ENCODE peak calls at places on chromosome 20, in six cellular contexts. One of them, this sample, is unnamed.

GRCh38 chr20:5364997-5365597 is 48.3 kb upstream of the PROKR2 start:
- DNase-seq in endothelial cell of umbilical vein: no peak
- DNase-seq in GM12878: no peak
- DNase-seq in HepG2: no peak
- DNase-seq in A549: no peak
- DNase-seq in K562: no peak
- DNase-seq in this sample: peak; percentile 25

GRCh38 chr20:40160151-40160550 is 528.9 kb downstream of the MAFB start:
- DNase-seq in GM12878: peak; percentile 7
- DNase-seq in A549: peak; percentile 10
- DNase-seq in K562: peak; percentile 49
- DNase-seq in endothelial cell of umbilical vein: peak; percentile 75
- DNase-seq in HepG2: peak; percentile 60
- DNase-seq in this sample: peak; percentile 80

GRCh38 chr20:62816031-62816878 is 595 bp upstream of the COL9A3 start:
- DNase-seq in A549: no peak
- DNase-seq in endothelial cell of umbilical vein: no peak
- DNase-seq in K562: no peak
- DNase-seq in HepG2: no peak
- DNase-seq in GM12878: no peak
- DNase-seq in this sample: peak; percentile 60

GRCh38 chr20:6704132-6704861 is 63.2 kb upstream of the BMP2 start:
- DNase-seq in K562: no peak
- DNase-seq in HepG2: peak; percentile 85
- DNase-seq in endothelial cell of umbilical vein: peak; percentile 83
- DNase-seq in A549: peak; percentile 50
- DNase-seq in GM12878: no peak
- DNase-seq in this sample: no peak

GRCh38 chr20:23069073-23069472 is 17.1 kb downstream of the CD93 start:
- DNase-seq in GM12878: no peak
- DNase-seq in endothelial cell of umbilical vein: no peak
- DNase-seq in K562: no peak
- DNase-seq in HepG2: no peak
- DNase-seq in A549: no peak
- DNase-seq in this sample: no peak

GRCh38 chr20:58850693-58851174 is at the start of gene GNAS-AS1:
- DNase-seq in A549: no peak
- DNase-seq in endothelial cell of umbilical vein: no peak
- DNase-seq in HepG2: no peak
- DNase-seq in K562: peak; percentile 62
- DNase-seq in GM12878: peak; percentile 53
- DNase-seq in this sample: no peak

GRCh38 chr20:26218301-26218700 is 521.6 kb upstream of the ZNF337 start:
- DNase-seq in K562: no peak
- DNase-seq in endothelial cell of umbilical vein: no peak
- DNase-seq in GM12878: no peak
- DNase-seq in HepG2: no peak
- DNase-seq in A549: no peak
- DNase-seq in this sample: no peak

GRCh38 chr20:38722708-38723068 is 1.6 kb upstream of the SLC32A1 start:
- DNase-seq in HepG2: no peak
- DNase-seq in A549: no peak
- DNase-seq in endothelial cell of umbilical vein: no peak
- DNase-seq in GM12878: no peak
- DNase-seq in K562: no peak
- DNase-seq in this sample: no peak

GRCh38 chr20:45052698-45053440 is 48.1 kb downstream of the KCNS1 start:
- DNase-seq in GM12878: peak; percentile 55
- DNase-seq in endothelial cell of umbilical vein: no peak
- DNase-seq in HepG2: no peak
- DNase-seq in K562: no peak
- DNase-seq in A549: no peak
- DNase-seq in this sample: peak; percentile 64

GRCh38 chr20:56582557-56582956 is 46.5 kb upstream of the TFAP2C start:
- DNase-seq in HepG2: no peak
- DNase-seq in GM12878: no peak
- DNase-seq in endothelial cell of umbilical vein: no peak
- DNase-seq in A549: no peak
- DNase-seq in K562: no peak
- DNase-seq in this sample: peak; percentile 82

GRCh38 chr20:2798814-2799213 is 1.6 kb downstream of the CPXM1 start:
- DNase-seq in A549: no peak
- DNase-seq in K562: peak; percentile 28
- DNase-seq in endothelial cell of umbilical vein: no peak
- DNase-seq in HepG2: no peak
- DNase-seq in GM12878: no peak
- DNase-seq in this sample: peak; percentile 94

GRCh38 chr20:52684911-52685310 is 287.2 kb upstream of the TSHZ2 start:
- DNase-seq in HepG2: no peak
- DNase-seq in A549: no peak
- DNase-seq in endothelial cell of umbilical vein: no peak
- DNase-seq in GM12878: no peak
- DNase-seq in K562: no peak
- DNase-seq in this sample: no peak

GRCh38 chr20:57662313-57663240 is 42.4 kb upstream of the ZBP1 start:
- DNase-seq in HepG2: no peak
- DNase-seq in K562: no peak
- DNase-seq in endothelial cell of umbilical vein: no peak
- DNase-seq in GM12878: no peak
- DNase-seq in A549: no peak
- DNase-seq in this sample: no peak

GRCh38 chr20:45547206-45547770 is at the start of gene EPPIN:
- DNase-seq in GM12878: no peak
- DNase-seq in endothelial cell of umbilical vein: no peak
- DNase-seq in HepG2: no peak
- DNase-seq in A549: no peak
- DNase-seq in K562: no peak
- DNase-seq in this sample: no peak

GRCh38 chr20:17172826-17173420 is 53.9 kb upstream of the PCSK2 start:
- DNase-seq in K562: no peak
- DNase-seq in HepG2: no peak
- DNase-seq in GM12878: no peak
- DNase-seq in endothelial cell of umbilical vein: no peak
- DNase-seq in A549: no peak
- DNase-seq in this sample: no peak

GRCh38 chr20:57061058-57061900 is 205.2 kb downstream of the BMP7 start:
- DNase-seq in HepG2: no peak
- DNase-seq in GM12878: no peak
- DNase-seq in endothelial cell of umbilical vein: no peak
- DNase-seq in A549: peak; percentile 67
- DNase-seq in K562: peak; percentile 23
- DNase-seq in this sample: peak; percentile 50

GRCh38 chr20:51341581-51341980 is 200.9 kb downstream of the NFATC2 start:
- DNase-seq in HepG2: no peak
- DNase-seq in K562: no peak
- DNase-seq in A549: no peak
- DNase-seq in endothelial cell of umbilical vein: no peak
- DNase-seq in GM12878: no peak
- DNase-seq in this sample: peak; percentile 32

GRCh38 chr20:41003143-41003932 is 25.3 kb upstream of the TOP1 start:
- DNase-seq in endothelial cell of umbilical vein: peak; percentile 96
- DNase-seq in A549: peak; percentile 90
- DNase-seq in K562: peak; percentile 75
- DNase-seq in GM12878: no peak
- DNase-seq in HepG2: peak; percentile 99
- DNase-seq in this sample: peak; percentile 87

GRCh38 chr20:8912731-8913130 is 156.2 kb upstream of the PLCB4 start:
- DNase-seq in K562: no peak
- DNase-seq in HepG2: no peak
- DNase-seq in GM12878: no peak
- DNase-seq in endothelial cell of umbilical vein: no peak
- DNase-seq in A549: no peak
- DNase-seq in this sample: no peak

GRCh38 chr20:50569864-50570836 is 60.0 kb downstream of the PTPN1 start:
- DNase-seq in endothelial cell of umbilical vein: peak; percentile 42
- DNase-seq in GM12878: peak; percentile 68
- DNase-seq in HepG2: peak; percentile 33
- DNase-seq in A549: no peak
- DNase-seq in K562: peak; percentile 75
- DNase-seq in this sample: peak; percentile 40

GRCh38 chr20:26163890-26164289 is 467.2 kb upstream of the ZNF337 start:
- DNase-seq in GM12878: no peak
- DNase-seq in endothelial cell of umbilical vein: peak; percentile 1
- DNase-seq in A549: no peak
- DNase-seq in HepG2: no peak
- DNase-seq in K562: no peak
- DNase-seq in this sample: no peak

GRCh38 chr20:62776692-62777527 is 19.4 kb upstream of the MRGBP start:
- DNase-seq in endothelial cell of umbilical vein: no peak
- DNase-seq in K562: peak; percentile 88
- DNase-seq in A549: no peak
- DNase-seq in HepG2: peak; percentile 58
- DNase-seq in GM12878: peak; percentile 21
- DNase-seq in this sample: peak; percentile 59

GRCh38 chr20:55273149-55273548 is 732.2 kb downstream of the CBLN4 start:
- DNase-seq in A549: no peak
- DNase-seq in K562: no peak
- DNase-seq in HepG2: no peak
- DNase-seq in GM12878: no peak
- DNase-seq in endothelial cell of umbilical vein: no peak
- DNase-seq in this sample: no peak

DNA sequence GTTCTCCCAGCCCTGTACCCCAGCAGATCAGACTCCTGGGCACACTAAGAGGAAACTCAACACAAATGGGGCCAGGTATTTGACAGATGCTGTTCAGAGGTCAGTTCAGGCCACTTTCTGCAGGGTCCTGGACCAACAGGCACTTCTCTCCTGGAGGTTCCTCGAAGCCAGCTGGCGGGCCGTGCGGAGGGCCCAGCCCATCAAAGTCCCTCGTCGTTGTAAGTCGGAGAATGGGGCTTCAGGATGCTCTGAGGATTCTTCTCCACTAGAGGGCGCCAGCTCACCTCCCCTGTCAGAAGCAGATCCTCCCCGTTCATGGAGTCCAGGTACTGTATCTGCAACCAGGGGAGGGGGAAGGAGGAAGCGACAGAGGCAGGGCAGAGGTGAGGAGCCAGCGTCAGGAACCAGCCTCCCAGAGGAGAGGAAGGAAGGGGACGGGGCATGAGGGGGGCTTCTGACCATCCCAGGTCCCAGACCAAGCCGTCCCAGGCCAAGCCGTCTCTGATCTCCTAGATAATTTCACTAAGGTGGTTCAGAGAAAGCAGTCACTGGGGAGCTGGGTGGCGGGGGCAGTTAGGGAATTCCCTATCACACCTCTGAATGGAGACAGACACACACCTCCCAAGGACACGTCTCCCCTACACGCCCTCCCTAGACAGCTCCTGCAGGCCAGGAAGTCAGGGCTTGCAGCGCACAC is 11.7 kb upstream of the FAM83C start:
- DNase-seq in GM12878: peak; percentile 31
- DNase-seq in HepG2: peak; percentile 91
- DNase-seq in endothelial cell of umbilical vein: peak; percentile 87
- DNase-seq in A549: peak; percentile 89
- DNase-seq in K562: peak; percentile 91
- DNase-seq in this sample: peak; percentile 93
- TF ChIP-seq POLR2A in GM12878: no peak
- TF ChIP-seq POLR2A in HepG2: no peak
- TF ChIP-seq POLR2A in endothelial cell of umbilical vein: no peak
- TF ChIP-seq POLR2A in A549: no peak
- TF ChIP-seq POLR2A in K562: no peak
- TF ChIP-seq POLR2A in this sample: no peak

GRCh38 chr20:34017610-34018009 is 23.9 kb downstream of the RALY start:
- DNase-seq in A549: no peak
- DNase-seq in GM12878: no peak
- DNase-seq in K562: no peak
- DNase-seq in HepG2: no peak
- DNase-seq in endothelial cell of umbilical vein: no peak
- DNase-seq in this sample: no peak
- TF ChIP-seq MYC in A549: no peak
- TF ChIP-seq MYC in GM12878: no peak
- TF ChIP-seq MYC in K562: no peak
- TF ChIP-seq MYC in HepG2: no peak
- TF ChIP-seq MYC in endothelial cell of umbilical vein: no peak
- TF ChIP-seq MYC in this sample: no peak

GRCh38 chr20:44014807-44015732 is 100.4 kb downstream of the TOX2 start:
- DNase-seq in HepG2: no peak
- DNase-seq in GM12878: no peak
- DNase-seq in K562: no peak
- DNase-seq in endothelial cell of umbilical vein: peak; percentile 79
- DNase-seq in A549: no peak
- DNase-seq in this sample: no peak
- TF ChIP-seq POLR2A in HepG2: no peak
- TF ChIP-seq POLR2A in GM12878: no peak
- TF ChIP-seq POLR2A in K562: no peak
- TF ChIP-seq POLR2A in endothelial cell of umbilical vein: no peak
- TF ChIP-seq POLR2A in A549: no peak
- TF ChIP-seq POLR2A in this sample: no peak

GRCh38 chr20:49319204-49319809 is 41.5 kb upstream of the ZNFX1 start:
- DNase-seq in K562: peak; percentile 71
- DNase-seq in HepG2: no peak
- DNase-seq in A549: no peak
- DNase-seq in GM12878: no peak
- DNase-seq in endothelial cell of umbilical vein: no peak
- DNase-seq in this sample: no peak
- TF ChIP-seq MYC in K562: no peak
- TF ChIP-seq MYC in HepG2: no peak
- TF ChIP-seq MYC in A549: no peak
- TF ChIP-seq MYC in GM12878: no peak
- TF ChIP-seq MYC in endothelial cell of umbilical vein: no peak
- TF ChIP-seq MYC in this sample: no peak

DNA sequence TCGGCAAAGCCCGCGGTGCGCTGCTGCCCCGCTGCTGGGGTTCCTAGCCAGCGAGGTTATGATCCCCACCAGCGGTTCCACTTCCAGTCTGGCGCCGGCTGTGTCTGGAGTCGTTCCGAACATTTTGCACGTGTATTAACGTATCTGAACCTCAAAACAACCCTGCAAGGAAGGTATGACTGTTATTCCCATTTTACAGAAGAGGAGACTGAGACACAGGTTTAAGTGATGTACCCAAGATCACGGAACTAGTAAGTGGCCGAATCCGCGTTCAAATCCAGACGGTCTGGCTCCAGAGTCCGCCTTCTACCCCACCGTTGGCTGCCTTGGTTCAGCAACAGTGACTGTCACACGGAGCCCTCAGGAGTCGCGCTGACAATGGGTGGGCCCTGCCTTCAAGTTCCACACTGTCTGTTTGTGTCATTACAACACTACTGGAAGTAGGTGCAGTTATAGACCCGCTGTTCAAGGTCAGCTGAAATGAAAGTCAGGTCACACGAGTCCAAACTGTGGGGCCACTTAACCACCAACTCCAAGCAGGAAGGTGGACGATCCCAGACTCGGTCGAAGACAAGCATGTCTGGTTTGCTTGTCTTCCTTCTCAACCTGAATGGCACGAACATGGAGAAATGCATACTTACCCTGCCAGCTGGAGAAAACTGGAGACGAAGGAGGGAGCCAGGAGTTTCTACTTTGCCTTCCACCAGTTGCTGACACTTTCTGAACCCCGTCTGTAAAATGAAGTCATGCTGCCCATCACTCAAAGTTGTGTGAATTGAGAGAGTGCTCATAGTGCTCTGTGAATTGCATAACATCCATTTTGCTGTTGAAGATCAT is 808 bp upstream of the SRXN1 start:
- DNase-seq in K562: peak; percentile 40
- DNase-seq in endothelial cell of umbilical vein: no peak
- DNase-seq in GM12878: no peak
- DNase-seq in HepG2: peak; percentile 70
- DNase-seq in A549: no peak
- DNase-seq in this sample: peak; percentile 43
- TF ChIP-seq POLR2A in K562: peak; percentile 78
- TF ChIP-seq POLR2A in endothelial cell of umbilical vein: no peak
- TF ChIP-seq POLR2A in GM12878: no peak
- TF ChIP-seq POLR2A in HepG2: peak; percentile 70
- TF ChIP-seq POLR2A in A549: peak; percentile 76
- TF ChIP-seq POLR2A in this sample: no peak

This sample was measured in NB4.